ENCODE peak calls at places on chromosome 15, in seven cellular contexts. P is CD8-positive, alpha-beta memory T cell; V is body of pancreas; O is psoas muscle; K is pancreas; F is neural progenitor cell; Z is adipocyte. I is an unnamed sample. For H3K4me1, the result is how much of the 10 kb centered on the place peaks cover.

GRCh38 chr15:88241461-88241860 is 15.1 kb downstream of the NTRK3 start:
- DNase-seq in P (no peak), Z (no peak), V (no peak), O (no peak), K (no peak), F (no peak), I (no peak)

GRCh38 chr15:63374686-63375520 is 6.7 kb downstream of the CA12 start:
- DNase-seq in P (no peak), K (no peak), Z (peak), O (peak), V (no peak), F (no peak), I (peak)

GRCh38 chr15:34987182-34987488 is 952 bp downstream of the ZNF770 start:
- DNase-seq in V (no peak), Z (peak), K (no peak), O (no peak), P (no peak), F (no peak), I (no peak)

GRCh38 chr15:80514071-80514780 is 110.0 kb downstream of the ARNT2 start:
- DNase-seq in O (no peak), K (no peak), F (no peak), V (no peak), P (no peak), Z (peak), I (no peak)

GRCh38 chr15:75531041-75531450 is 48.1 kb downstream of the PTPN9 start:
- DNase-seq in P (no peak), Z (peak), O (peak), K (no peak), V (peak), F (no peak), I (no peak)

GRCh38 chr15:98375513-98376360 is 272.6 kb upstream of the IGF1R start:
- DNase-seq in K (no peak), O (no peak), V (peak), P (no peak), F (no peak), Z (no peak), I (no peak)

GRCh38 chr15:58755956-58756355 is 6.4 kb upstream of the ADAM10 start:
- DNase-seq in V (peak), K (no peak), O (no peak), F (no peak), Z (no peak), P (no peak), I (no peak)

GRCh38 chr15:79977431-79977940 is 6.5 kb upstream of the BCL2A1 start:
- DNase-seq in K (no peak), F (no peak), Z (no peak), V (no peak), O (no peak), P (no peak), I (peak)

GRCh38 chr15:52140646-52141045 is 28.1 kb upstream of the BCL2L10 start:
- DNase-seq in Z (no peak), V (no peak), K (no peak), F (no peak), O (no peak), P (no peak), I (no peak)

DNA sequence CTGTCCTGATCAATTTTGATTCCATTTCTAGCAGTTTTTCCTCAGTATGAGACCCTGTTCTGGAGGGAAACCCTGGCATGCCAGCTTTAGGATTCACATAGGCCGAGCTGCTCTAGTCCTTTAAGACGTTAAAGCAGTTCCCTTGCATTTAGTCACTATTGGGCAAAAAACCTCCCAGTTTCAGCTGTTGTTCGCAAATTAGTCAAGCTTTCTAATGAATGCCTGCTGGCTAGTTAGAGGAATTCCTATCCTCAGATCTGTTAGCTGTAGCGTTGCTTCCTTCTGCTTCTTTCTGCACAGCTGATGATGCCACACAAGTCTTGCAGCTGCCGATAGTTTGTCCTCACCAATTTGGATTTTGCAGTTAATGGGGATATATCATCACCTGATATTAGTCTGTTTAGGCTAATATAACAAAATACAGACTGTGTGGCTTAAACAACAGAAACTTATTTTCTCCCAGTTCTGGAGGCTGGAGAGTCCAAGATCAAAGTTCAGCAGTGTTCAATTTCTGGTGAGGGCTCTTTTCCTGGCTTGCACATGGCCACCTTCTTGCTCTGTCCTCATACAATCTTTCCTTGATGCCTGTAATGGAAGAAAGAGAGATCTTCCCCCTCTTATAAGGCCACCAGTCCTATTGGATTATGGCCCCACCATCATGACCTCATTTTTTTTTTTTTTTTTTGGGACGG is 7.5 kb upstream of the UBL7 start:
- DNase-seq in Z (no peak), F (no peak), V (no peak), K (no peak), O (no peak), P (no peak), I (no peak)
- H3K4me1 ChIP-seq in Z (under half), F (under half), V (under half), K (under half), O (under half), P (under half), I (under half)

GRCh38 chr15:60720084-60720483 is 241.1 kb upstream of the ICE2 start:
- DNase-seq in K (no peak), F (no peak), O (no peak), V (no peak), Z (no peak), P (no peak), I (no peak)
- H3K4me1 ChIP-seq in K (under half), F (under half), O (under half), V (under half), Z (under half), P (under half), I (under half)

GRCh38 chr15:64456634-64457108 is 3.7 kb upstream of the ZNF609 start:
- DNase-seq in K (no peak), V (no peak), Z (peak), P (no peak), O (no peak), F (no peak), I (no peak)
- H3K4me1 ChIP-seq in K (under half), V (under half), Z (under half), P (under half), O (under half), F (half or more), I (under half)

GRCh38 chr15:73927476-73928240 is 1.4 kb downstream of the LOXL1 start:
- DNase-seq in P (peak), O (peak), Z (peak), F (peak), V (peak), K (peak), I (peak)

GRCh38 chr15:73930790-73931281 is 4.6 kb downstream of the LOXL1 start:
- DNase-seq in V (no peak), O (peak), P (no peak), F (no peak), Z (peak), K (no peak), I (no peak)

GRCh38 chr15:73930371-73930770 is 4.1 kb downstream of the LOXL1 start:
- DNase-seq in Z (peak), K (no peak), V (no peak), F (no peak), O (peak), P (no peak), I (no peak)

GRCh38 chr15:73928241-73928579 is 1.9 kb downstream of the LOXL1 start:
- DNase-seq in O (peak), V (no peak), Z (no peak), F (no peak), P (no peak), K (no peak), I (no peak)

DNA sequence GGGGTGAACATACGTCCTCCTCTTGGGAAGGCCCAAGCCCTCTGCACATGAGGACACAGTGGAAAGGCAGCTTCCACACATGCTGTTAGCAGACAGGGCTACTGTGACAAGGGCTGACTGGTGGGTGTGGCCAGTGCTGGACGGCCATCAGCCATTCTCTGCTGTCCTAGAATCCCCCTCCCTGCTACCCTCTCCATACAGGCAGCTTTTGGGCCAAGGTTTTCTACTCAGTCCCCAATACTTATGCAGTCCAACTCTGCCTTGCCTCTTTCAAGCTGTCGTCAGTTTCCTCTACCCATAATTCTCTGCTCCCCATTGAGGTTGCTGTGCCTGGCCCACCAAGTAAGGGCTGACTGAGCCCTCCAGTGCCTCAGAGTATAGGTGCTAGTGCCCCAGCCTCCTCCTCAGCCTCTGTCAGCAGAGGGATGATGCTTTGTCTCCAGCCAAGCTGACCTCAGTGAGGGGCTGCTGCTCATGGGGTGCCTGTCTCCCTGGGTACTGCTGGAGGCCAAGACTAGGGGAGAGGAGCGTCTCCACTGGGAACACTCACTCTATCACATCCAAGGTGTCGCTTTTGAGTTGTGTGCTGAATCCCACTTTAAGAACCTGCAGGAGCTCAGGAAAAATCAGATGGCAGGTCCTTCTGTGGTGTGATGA is 2.8 kb downstream of the LOXL1 start:
- DNase-seq in F (peak), Z (peak), K (no peak), P (no peak), V (no peak), O (peak), I (no peak)
- H3K4me1 ChIP-seq in F (under half), Z (half or more), K (under half), P (under half), V (under half), O (under half), I (under half)

GRCh38 chr15:60646595-60646994 is 167.7 kb upstream of the ICE2 start:
- DNase-seq in F (no peak), Z (no peak), K (no peak), P (no peak), V (no peak), O (no peak), I (no peak)
- H3K4me1 ChIP-seq in F (under half), Z (under half), K (under half), P (under half), V (under half), O (half or more), I (under half)

DNA sequence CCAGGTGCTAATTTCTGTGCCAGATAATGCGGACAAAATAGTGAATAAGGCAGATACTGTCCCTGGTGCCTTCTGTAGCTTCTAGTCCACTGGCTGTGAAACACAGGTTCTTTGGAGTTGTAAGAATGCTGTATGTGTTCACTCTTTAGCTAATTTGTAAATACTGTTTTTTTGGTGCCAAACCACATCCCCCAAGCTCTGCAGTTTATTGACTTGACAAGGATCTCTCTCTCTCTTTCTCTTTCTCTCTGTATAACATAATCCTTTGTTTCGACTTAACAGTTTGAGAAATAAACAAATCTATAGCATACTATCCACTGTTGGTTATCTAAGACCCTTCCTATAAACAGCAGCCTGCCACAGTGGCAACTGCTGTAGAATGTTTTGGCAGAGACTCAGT is 7.5 kb downstream of the SMAD3 start:
- DNase-seq in F (no peak), V (no peak), K (no peak), P (no peak), Z (no peak), O (no peak), I (no peak)
- H3K4me1 ChIP-seq in F (under half), V (half or more), K (under half), P (half or more), Z (half or more), O (half or more), I (half or more)